ENCODE peak calls at places on chromosomes 16 and 17, in six cellular contexts. H is NCI-H187; E is BE2C; W is type B pancreatic cell; X is CD8-positive, alpha-beta T cell; R is thoracic aorta. P is an unnamed sample.

GRCh38 chr16:27746076-27746855 is 196.3 kb downstream of the KATNIP start:
- DNase-seq in H (no peak), E (no peak), W (no peak), X (no peak), R (no peak), P (no peak)

GRCh38 chr17:80429356-80430275 is 14.6 kb downstream of the ENDOV start:
- DNase-seq in H (no peak), E (no peak), W (no peak), X (no peak), R (no peak), P (no peak)

GRCh38 chr16:71426069-71426879 is 15.6 kb downstream of the TLE7 start:
- DNase-seq in H (no peak), E (peak; percentile 68), W (peak; percentile 83), X (no peak), R (no peak), P (no peak)

GRCh38 chr16:14405611-14406537 is 224.2 kb downstream of the PARN start:
- DNase-seq in H (no peak), E (peak; percentile 79), W (no peak), X (no peak), R (no peak), P (no peak)

GRCh38 chr16:66928702-66929388 is 3.5 kb upstream of the RRAD start:
- DNase-seq in H (no peak), E (peak; percentile 60), W (no peak), X (no peak), R (no peak), P (no peak)

GRCh38 chr17:52147872-52148271 is 10.6 kb downstream of the CA10 start:
- DNase-seq in H (no peak), E (no peak), W (no peak), X (no peak), R (no peak), P (no peak)

GRCh38 chr17:83010323-83011200 is 68.8 kb upstream of the METRNL start:
- DNase-seq in H (no peak), E (no peak), W (no peak), X (no peak), R (no peak), P (peak; percentile 89)

GRCh38 chr17:80474231-80474932 is 2.0 kb downstream of the NPTX1 start:
- DNase-seq in H (no peak), E (no peak), W (no peak), X (no peak), R (no peak), P (no peak)

GRCh38 chr16:61836804-61837398 is 199.3 kb downstream of the CDH8 start:
- DNase-seq in H (no peak), E (no peak), W (no peak), X (no peak), R (no peak), P (no peak)

GRCh38 chr16:17063156-17063555 is 407.6 kb downstream of the XYLT1 start:
- DNase-seq in H (no peak), E (no peak), W (no peak), X (no peak), R (no peak), P (no peak)

GRCh38 chr17:45228985-45229517 is 7.4 kb downstream of the FMNL1 start:
- DNase-seq in H (no peak), E (no peak), W (no peak), X (peak; percentile 83), R (peak; percentile 20), P (peak; percentile 95)

GRCh38 chr17:82031885-82032627 is 578 bp downstream of the RAC3 start:
- DNase-seq in H (peak; percentile 41), E (no peak), W (no peak), X (no peak), R (no peak), P (no peak)

P was measured in esophagus muscularis mucosa.